ENCODE peak calls at places on chromosomes 1 and 21, in ten cellular contexts. O is cardiac fibroblast; D is GM23248; F is IMR-90; J is epithelial cell of proximal tubule; S is NCI-H1092 treated with DMSO at 0.1 percent for 48 hours; P is ovary; Q is activated CD4-positive, alpha-beta T cell treated with anti-CD3 and anti-CD28 coated beads for 24 hours; G is H4; C is AG20443. I is an unnamed sample.

GRCh38 chr1:26349196-26349885 is 4.6 kb downstream of the CRYBG2 start:
- DNase-seq in J (peak; percentile 59), S (no peak), G (no peak), Q (no peak), O (peak; percentile 83), P (no peak), D (peak; percentile 82), C (peak; percentile 69), F (peak; percentile 81), I (peak; percentile 92)

GRCh38 chr1:156214024-156214748 is 1.4 kb downstream of the PMF1 start:
- DNase-seq in P (peak; percentile 35), D (peak; percentile 59), F (peak; percentile 41), G (no peak), S (no peak), Q (no peak), J (no peak), O (peak; percentile 69), C (no peak), I (peak; percentile 94)

GRCh38 chr1:150272379-150272840 is at the start of gene C1orf54:
- DNase-seq in F (peak; percentile 72), P (no peak), G (no peak), O (peak; percentile 73), J (no peak), Q (no peak), C (peak; percentile 72), D (peak; percentile 61), S (no peak), I (peak; percentile 93)

GRCh38 chr1:26280333-26281042 is 602 bp downstream of the SH3BGRL3 start:
- DNase-seq in G (peak; percentile 44), J (no peak), C (peak; percentile 50), P (no peak), Q (no peak), O (peak; percentile 37), D (peak; percentile 80), S (no peak), F (peak; percentile 48), I (peak; percentile 95)

GRCh38 chr1:186559601-186560116 is 98.7 kb upstream of the PDC start:
- DNase-seq in O (peak; percentile 66), G (no peak), P (no peak), J (no peak), C (peak; percentile 41), Q (no peak), S (no peak), F (peak; percentile 70), D (peak; percentile 70), I (no peak)

GRCh38 chr1:201622353-201622752 is 83.4 kb downstream of the NAV1 start:
- DNase-seq in O (no peak), J (no peak), S (no peak), C (no peak), G (no peak), D (no peak), Q (no peak), P (no peak), F (no peak), I (no peak)

GRCh38 chr1:156492591-156493080 is 7.9 kb downstream of the MEF2D start:
- DNase-seq in F (no peak), O (no peak), P (peak; percentile 40), Q (no peak), C (no peak), J (no peak), D (peak; percentile 27), G (no peak), S (no peak), I (peak; percentile 65)

GRCh38 chr1:24297187-24297851 is 21.8 kb upstream of the GRHL3 start:
- DNase-seq in G (no peak), D (no peak), O (no peak), F (no peak), C (no peak), P (no peak), Q (no peak), S (no peak), J (no peak), I (no peak)

GRCh38 chr1:171061425-171062143 is 29.1 kb upstream of the FMO3 start:
- DNase-seq in D (no peak), Q (no peak), G (no peak), F (peak; percentile 43), J (no peak), P (no peak), S (no peak), C (no peak), O (no peak), I (no peak)

GRCh38 chr1:38296047-38296446 is 249.5 kb upstream of the POU3F1 start:
- DNase-seq in G (no peak), P (no peak), S (peak; percentile 59), F (no peak), Q (no peak), D (no peak), J (no peak), O (no peak), C (no peak), I (no peak)

GRCh38 chr21:26469789-26470188 is 103.3 kb downstream of the CYYR1 start:
- DNase-seq in S (no peak), F (peak; percentile 50), J (peak; percentile 69), Q (no peak), C (peak; percentile 82), P (no peak), O (peak; percentile 85), G (no peak), D (peak; percentile 81), I (peak; percentile 80)

GRCh38 chr21:34730756-34731445 is 62.1 kb downstream of the CLIC6 start:
- DNase-seq in Q (no peak), D (no peak), O (no peak), P (no peak), S (no peak), F (no peak), G (no peak), C (no peak), J (no peak), I (no peak)

GRCh38 chr1:97245682-97246081 is 524.1 kb downstream of the PTBP2 start:
- DNase-seq in S (no peak), C (no peak), O (peak; percentile 20), D (peak; percentile 4), J (no peak), F (peak; percentile 16), G (no peak), Q (no peak), P (no peak), I (no peak)

GRCh38 chr1:222521299-222522104 is 26.4 kb downstream of the HHIPL2 start:
- DNase-seq in Q (no peak), D (peak; percentile 67), P (no peak), J (peak; percentile 97), G (no peak), F (peak; percentile 44), C (no peak), S (no peak), O (peak; percentile 76), I (peak; percentile 47)

GRCh38 chr1:109516872-109517271 is 7.3 kb upstream of the AMIGO1 start:
- DNase-seq in Q (no peak), J (no peak), O (no peak), G (no peak), D (no peak), S (no peak), P (no peak), F (peak; percentile 29), C (no peak), I (no peak)

GRCh38 chr21:21114456-21114855 is 116.2 kb downstream of the NCAM2 start:
- DNase-seq in Q (no peak), S (no peak), O (no peak), D (no peak), G (peak; percentile 61), J (no peak), C (no peak), P (no peak), F (no peak), I (no peak)

GRCh38 chr1:16162163-16162822 is 6.4 kb upstream of the EPHA2 start:
- DNase-seq in F (no peak), D (no peak), Q (peak; percentile 33), J (no peak), P (no peak), O (no peak), S (no peak), C (no peak), G (no peak), I (peak; percentile 55)

GRCh38 chr1:165696625-165697100 is 1.7 kb downstream of the ALDH9A1 start:
- DNase-seq in J (no peak), G (peak; percentile 67), Q (no peak), C (peak; percentile 63), F (peak; percentile 89), S (no peak), O (peak; percentile 95), D (peak; percentile 96), P (peak; percentile 28), I (peak; percentile 87)

GRCh38 chr1:191839891-191840290 is 318.4 kb upstream of the RGS18 start:
- DNase-seq in D (no peak), Q (no peak), C (no peak), O (peak; percentile 6), S (no peak), G (no peak), J (no peak), P (no peak), F (peak; percentile 77), I (no peak)

GRCh38 chr1:2316451-2316940 is 74.9 kb downstream of the MORN1 start:
- DNase-seq in J (no peak), S (no peak), G (no peak), D (peak; percentile 48), F (peak; percentile 47), O (no peak), C (no peak), Q (no peak), P (no peak), I (peak; percentile 97)

GRCh38 chr1:198118136-198118535 is 38.7 kb upstream of the NEK7 start:
- DNase-seq in D (peak; percentile 98), C (peak; percentile 81), P (peak; percentile 67), G (peak; percentile 19), Q (no peak), F (peak; percentile 99), O (peak; percentile 96), S (no peak), J (no peak), I (peak; percentile 66)

GRCh38 chr1:68255301-68255700 is 23.0 kb upstream of the WLS start:
- DNase-seq in S (no peak), J (no peak), D (peak; percentile 14), G (no peak), P (no peak), F (no peak), O (peak; percentile 79), C (no peak), Q (no peak), I (no peak)

GRCh38 chr1:211630236-211631081 is 45.0 kb downstream of the NEK2 start:
- DNase-seq in S (no peak), J (no peak), P (no peak), Q (no peak), C (no peak), O (no peak), F (no peak), D (peak; percentile 20), G (no peak), I (no peak)

GRCh38 chr21:44926364-44927101 is 5.8 kb upstream of the ITGB2 start:
- DNase-seq in D (peak; percentile 95), Q (no peak), P (no peak), S (no peak), G (no peak), O (no peak), J (no peak), F (peak; percentile 29), C (peak; percentile 51), I (peak; percentile 94)

GRCh38 chr21:44991538-44992483 is 52.0 kb downstream of the SLX9 start:
- DNase-seq in P (peak; percentile 63), F (peak; percentile 87), D (no peak), J (no peak), S (no peak), Q (no peak), G (no peak), O (no peak), C (no peak), I (no peak)

GRCh38 chr1:41887365-41887764 is 31.4 kb downstream of the HIVEP3 start:
- DNase-seq in S (no peak), O (no peak), P (no peak), J (no peak), C (no peak), F (no peak), G (no peak), D (no peak), Q (no peak), I (no peak)

GRCh38 chr1:23100074-23100748 is 68.4 kb downstream of the LUZP1 start:
- DNase-seq in J (peak; percentile 94), O (peak; percentile 99), P (no peak), C (peak; percentile 90), Q (no peak), G (peak; percentile 87), S (no peak), F (peak; percentile 96), D (peak; percentile 96), I (no peak)

GRCh38 chr1:28176492-28177470 is at the start of gene PTAFR:
- DNase-seq in D (no peak), Q (no peak), P (no peak), F (no peak), J (no peak), O (no peak), C (no peak), S (no peak), G (no peak), I (no peak)

I was measured in osteoblast.